ENCODE peak calls at places on chromosomes 5 and 9, in ten cellular contexts. U is tibial artery, Y is AG04450, B is AG09309, S is B cell, C is cardiac fibroblast, H is GM20000, Q is PC-3, X is HCT116, K is heart left ventricle. R is an unnamed sample.

GRCh38 chr9:16964228-16964627 is 93.8 kb upstream of the BNC2 start:
- DNase-seq in U (no peak), Y (peak; percentile 98), B (peak; percentile 100), S (no peak), C (peak; percentile 98), H (no peak), Q (peak; percentile 96), X (peak; percentile 8), K (no peak), R (peak; percentile 31)

GRCh38 chr5:367358-368130 is 46.0 kb downstream of the AHRR start:
- DNase-seq in U (no peak), Y (no peak), B (no peak), S (peak; percentile 7), C (no peak), H (no peak), Q (no peak), X (no peak), K (peak; percentile 36), R (no peak)

GRCh38 chr5:178116406-178116885 is 3.1 kb downstream of the N4BP3 start:
- DNase-seq in U (no peak), Y (no peak), B (no peak), S (peak; percentile 88), C (no peak), H (peak; percentile 79), Q (no peak), X (no peak), K (peak; percentile 56), R (no peak)

GRCh38 chr5:168766038-168766700 is 187.0 kb upstream of the PANK3 start:
- DNase-seq in U (peak; percentile 41), Y (no peak), B (no peak), S (no peak), C (no peak), H (no peak), Q (no peak), X (no peak), K (no peak), R (no peak)

GRCh38 chr5:61342066-61342465 is 10.0 kb downstream of the ZSWIM6 start:
- DNase-seq in U (no peak), Y (no peak), B (peak; percentile 46), S (no peak), C (peak; percentile 75), H (no peak), Q (peak; percentile 53), X (no peak), K (no peak), R (no peak)

GRCh38 chr9:134590240-134591081 is 51.1 kb upstream of the COL5A1 start:
- DNase-seq in U (no peak), Y (no peak), B (no peak), S (no peak), C (peak; percentile 61), H (no peak), Q (no peak), X (no peak), K (no peak), R (no peak)

GRCh38 chr5:156208271-156208670 is 118.7 kb upstream of the SGCD start:
- DNase-seq in U (no peak), Y (no peak), B (no peak), S (no peak), C (no peak), H (no peak), Q (peak; percentile 1), X (no peak), K (no peak), R (no peak)

GRCh38 chr9:109206670-109207069 is 39.6 kb upstream of the FRRS1L start:
- DNase-seq in U (no peak), Y (no peak), B (no peak), S (no peak), C (peak; percentile 30), H (no peak), Q (no peak), X (no peak), K (no peak), R (no peak)

GRCh38 chr9:6920040-6920439 is 162.3 kb downstream of the KDM4C start:
- DNase-seq in U (no peak), Y (no peak), B (no peak), S (no peak), C (peak; percentile 76), H (no peak), Q (no peak), X (no peak), K (no peak), R (no peak)

GRCh38 chr9:133320421-133320881 is 15.5 kb downstream of the SURF6 start:
- DNase-seq in U (no peak), Y (no peak), B (no peak), S (no peak), C (no peak), H (no peak), Q (no peak), X (no peak), K (no peak), R (no peak)

GRCh38 chr5:172854451-172854871 is 20.4 kb downstream of the ERGIC1 start:
- DNase-seq in U (peak; percentile 88), Y (no peak), B (no peak), S (no peak), C (peak; percentile 55), H (no peak), Q (no peak), X (no peak), K (no peak), R (no peak)

GRCh38 chr9:98536542-98537173 is 172.1 kb downstream of the GABBR2 start:
- DNase-seq in U (no peak), Y (no peak), B (no peak), S (no peak), C (peak; percentile 40), H (peak; percentile 45), Q (peak; percentile 7), X (no peak), K (no peak), R (no peak)

GRCh38 chr5:33969572-33970452 is 14.7 kb downstream of the SLC45A2 start:
- DNase-seq in U (no peak), Y (peak; percentile 43), B (no peak), S (peak; percentile 17), C (peak; percentile 80), H (peak; percentile 66), Q (peak; percentile 74), X (peak; percentile 6), K (no peak), R (peak; percentile 19)

GRCh38 chr9:91834740-91835139 is 115.3 kb downstream of the ROR2 start:
- DNase-seq in U (no peak), Y (no peak), B (no peak), S (no peak), C (no peak), H (no peak), Q (no peak), X (no peak), K (peak; percentile 7), R (no peak)

GRCh38 chr9:19896161-19896560 is 107.3 kb upstream of the SLC24A2 start:
- DNase-seq in U (no peak), Y (no peak), B (no peak), S (no peak), C (no peak), H (no peak), Q (no peak), X (no peak), K (no peak), R (no peak)

GRCh38 chr9:96603305-96604004 is 16.2 kb downstream of the CDC14B start:
- DNase-seq in U (no peak), Y (no peak), B (no peak), S (no peak), C (no peak), H (no peak), Q (no peak), X (no peak), K (no peak), R (no peak)

GRCh38 chr9:107239474-107239873 is 43.6 kb upstream of the RAD23B start:
- DNase-seq in U (no peak), Y (no peak), B (no peak), S (peak; percentile 44), C (peak; percentile 64), H (peak; percentile 34), Q (peak; percentile 47), X (no peak), K (no peak), R (no peak)
- TF ChIP-seq CTCF in U (no peak), Y (peak; percentile 35), B (peak; percentile 39), S (peak; percentile 75), C (peak; percentile 31), H (no peak), Q (peak; percentile 53), X (peak; percentile 19), K (peak; percentile 59), R (peak; percentile 16)

GRCh38 chr9:120642129-120642528 is 62.2 kb upstream of the CDK5RAP2 start:
- DNase-seq in U (no peak), Y (no peak), B (no peak), S (no peak), C (no peak), H (no peak), Q (no peak), X (no peak), K (no peak), R (no peak)
- TF ChIP-seq CTCF in U (no peak), Y (no peak), B (no peak), S (no peak), C (no peak), H (no peak), Q (no peak), X (no peak), K (no peak), R (no peak)

DNA sequence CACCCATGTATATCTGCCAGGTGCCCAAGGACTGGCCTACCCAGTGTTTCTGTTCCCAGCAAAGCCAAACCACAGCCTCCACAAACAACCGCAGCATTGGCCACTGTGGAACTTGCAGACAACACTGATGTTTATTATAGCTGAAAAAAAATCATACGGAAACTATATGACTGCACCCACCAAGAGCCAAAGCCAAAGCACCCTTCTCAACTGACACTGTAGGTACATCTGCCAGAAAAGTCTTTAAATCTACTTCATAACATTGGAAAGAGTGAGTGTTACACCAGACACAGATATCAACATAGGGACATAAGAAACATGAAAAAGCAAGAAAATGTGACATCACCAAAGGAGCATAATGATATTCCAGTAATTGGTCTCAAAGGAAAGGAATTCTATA is 428.0 kb downstream of the PSAT1 start:
- DNase-seq in U (no peak), Y (no peak), B (no peak), S (no peak), C (no peak), H (no peak), Q (no peak), X (no peak), K (no peak), R (no peak)
- TF ChIP-seq CTCF in U (no peak), Y (no peak), B (no peak), S (no peak), C (no peak), H (no peak), Q (no peak), X (no peak), K (no peak), R (no peak)

DNA sequence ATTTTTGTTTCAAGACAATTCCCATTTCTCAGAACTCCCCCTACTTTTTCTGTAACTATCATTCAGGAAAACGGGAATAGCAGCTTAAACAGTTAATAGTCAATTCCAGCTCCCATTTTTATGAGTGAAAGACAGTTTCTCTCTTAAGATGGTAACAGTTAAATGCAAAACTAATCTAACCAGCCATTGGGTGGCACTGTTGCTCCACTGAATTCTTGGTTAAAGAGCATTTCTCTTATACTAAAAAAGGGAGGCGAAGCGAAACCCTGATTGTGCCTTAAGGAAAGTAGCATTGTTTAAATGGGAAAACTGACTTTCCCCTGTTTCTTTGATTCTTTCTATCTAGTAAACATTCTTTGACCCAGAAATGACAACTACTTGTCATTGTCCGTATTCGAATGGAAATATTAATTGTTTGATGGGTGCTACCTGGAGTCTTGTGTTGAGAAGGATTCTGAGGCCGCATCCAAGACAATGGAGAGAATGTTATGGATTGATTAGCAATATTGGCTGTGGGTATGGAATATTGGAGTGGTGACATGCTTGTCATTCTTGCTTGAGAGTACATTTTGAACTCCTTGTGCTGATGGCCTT is 507.8 kb downstream of the MAT2B start:
- DNase-seq in U (no peak), Y (peak; percentile 57), B (peak; percentile 41), S (peak; percentile 22), C (peak; percentile 91), H (peak; percentile 47), Q (peak; percentile 76), X (peak; percentile 6), K (no peak), R (peak; percentile 25)
- TF ChIP-seq CTCF in U (peak; percentile 49), Y (peak; percentile 70), B (peak; percentile 61), S (peak; percentile 88), C (peak; percentile 59), H (peak; percentile 32), Q (peak; percentile 77), X (peak; percentile 55), K (peak; percentile 56), R (peak; percentile 53)

R was measured in kidney epithelial cell.